ENCODE peak calls at places on chromosome 2, in four cellular contexts. U is NCI-H187 treated with DMSO at 0.1 percent for 48 hours, G is T-cell, N is A172. B is an unnamed sample.
A peak's percentile ranks its signal among the peaks of the same experiment; 100 is the strongest.

GRCh38 chr2:134193006-134193405 is 60.9 kb upstream of the MGAT5 start:
- DNase-seq in U (no peak), G (no peak), N (peak; percentile 36), B (no peak)

GRCh38 chr2:81078631-81079030 is 774.1 kb upstream of the LRRTM1 start:
- DNase-seq in U (no peak), G (no peak), N (no peak), B (no peak)

GRCh38 chr2:69306612-69306896 is 80.5 kb downstream of the GFPT1 start:
- DNase-seq in U (no peak), G (no peak), N (no peak), B (no peak)

GRCh38 chr2:240450532-240451107 is 15.2 kb downstream of the GPC1 start:
- DNase-seq in U (no peak), G (no peak), N (no peak), B (no peak)

GRCh38 chr2:237723613-237724012 is 75.0 kb upstream of the RBM44 start:
- DNase-seq in U (no peak), G (no peak), N (peak; percentile 56), B (no peak)

GRCh38 chr2:850429-850828 is 100.2 kb upstream of the SNTG2 start:
- DNase-seq in U (no peak), G (no peak), N (no peak), B (no peak)

GRCh38 chr2:86396304-86396785 is 44.8 kb upstream of the KDM3A start:
- DNase-seq in U (no peak), G (no peak), N (no peak), B (no peak)

GRCh38 chr2:208097313-208097712 is 27.0 kb downstream of the CRYGD start:
- DNase-seq in U (no peak), G (no peak), N (no peak), B (no peak)

GRCh38 chr2:15352363-15352762 is 208.8 kb downstream of the NBAS start:
- DNase-seq in U (no peak), G (no peak), N (no peak), B (no peak)

GRCh38 chr2:29389686-29390085 is 274.5 kb downstream of the CLIP4 start:
- DNase-seq in U (no peak), G (no peak), N (no peak), B (no peak)

GRCh38 chr2:215970425-215970824 is 42.9 kb downstream of the MREG start:
- DNase-seq in U (no peak), G (no peak), N (no peak), B (no peak)

GRCh38 chr2:167749016-167749415 is 498.4 kb downstream of the STK39 start:
- DNase-seq in U (no peak), G (no peak), N (peak; percentile 22), B (no peak)

GRCh38 chr2:120388222-120389035 is 42.5 kb downstream of the INHBB start:
- DNase-seq in U (no peak), G (no peak), N (no peak), B (no peak)

GRCh38 chr2:54483426-54483825 is 27.3 kb downstream of the SPTBN1 start:
- DNase-seq in U (no peak), G (no peak), N (peak; percentile 96), B (no peak)

GRCh38 chr2:237290249-237290648 is 123.7 kb downstream of the COL6A3 start:
- DNase-seq in U (no peak), G (no peak), N (no peak), B (no peak)

GRCh38 chr2:55096586-55096985 is 46.3 kb upstream of the RTN4 start:
- DNase-seq in U (no peak), G (no peak), N (no peak), B (no peak)

GRCh38 chr2:160901631-160902030 is 258.6 kb upstream of the TANK start:
- DNase-seq in U (no peak), G (no peak), N (no peak), B (no peak)

GRCh38 chr2:112032615-112033457 is 22.2 kb upstream of the TMEM87B start:
- DNase-seq in U (no peak), G (no peak), N (peak; percentile 76), B (no peak)

GRCh38 chr2:199339826-199340605 is 117.7 kb downstream of the SATB2 start:
- DNase-seq in U (no peak), G (no peak), N (no peak), B (no peak)